ENCODE peak calls at places on chromosomes 12 and 14, in six cellular contexts. E is osteocyte, I is fibroblast of mammary gland, V is nephron progenitor cell, S is GM20000, Y is mesothelial cell of epicardium. H is an unnamed sample.

GRCh38 chr14:73610692-73611091 is 1.6 kb upstream of the ACOT6 start:
- DNase-seq in V (no peak), Y (no peak), S (no peak), I (peak), E (no peak), H (no peak)

GRCh38 chr12:16520328-16520727 is 85.6 kb downstream of the LMO3 start:
- DNase-seq in V (no peak), E (no peak), Y (no peak), S (no peak), I (peak), H (no peak)

GRCh38 chr14:33040548-33041140 is 102.0 kb downstream of the NPAS3 start:
- DNase-seq in I (no peak), S (no peak), V (no peak), Y (no peak), E (no peak), H (no peak)

GRCh38 chr14:44833376-44833775 is 128.4 kb downstream of the KLHL28 start:
- DNase-seq in V (no peak), E (no peak), Y (no peak), I (peak), S (no peak), H (no peak)

GRCh38 chr14:68520637-68521556 is 272.0 kb downstream of the ZFP36L1 start:
- DNase-seq in S (no peak), Y (no peak), E (peak), I (no peak), V (no peak), H (no peak)

GRCh38 chr12:108609535-108610335 is 11.9 kb upstream of the TMEM119 start:
- DNase-seq in I (peak), V (no peak), S (no peak), E (peak), Y (peak), H (no peak)

GRCh38 chr12:102423447-102423846 is 56.9 kb downstream of the IGF1 start:
- DNase-seq in S (no peak), I (no peak), V (no peak), E (no peak), Y (no peak), H (no peak)

GRCh38 chr12:122427403-122427802 is 4.9 kb upstream of the CLIP1 start:
- DNase-seq in Y (no peak), S (no peak), E (no peak), V (no peak), I (no peak), H (no peak)

GRCh38 chr12:65556676-65557424 is 267.4 kb upstream of the HMGA2 start:
- DNase-seq in I (peak), V (peak), S (peak), Y (peak), E (peak), H (peak)

GRCh38 chr14:79275367-79275655 is 936.0 kb downstream of the DIO2 start:
- DNase-seq in V (no peak), E (no peak), S (no peak), Y (no peak), I (no peak), H (no peak)

GRCh38 chr12:4112290-4112689 is 161.3 kb upstream of the CCND2 start:
- DNase-seq in Y (no peak), E (peak), I (no peak), V (no peak), S (no peak), H (no peak)

GRCh38 chr14:73008501-73008900 is 18.4 kb downstream of the ZFYVE1 start:
- DNase-seq in S (no peak), V (no peak), E (no peak), Y (no peak), I (peak), H (no peak)

GRCh38 chr12:57515468-57515933 is 4.8 kb downstream of the DDIT3 start:
- DNase-seq in E (no peak), I (no peak), Y (no peak), V (no peak), S (no peak), H (no peak)

GRCh38 chr12:54991161-54991991 is 6.8 kb upstream of the TESPA1 start:
- DNase-seq in I (no peak), Y (no peak), V (no peak), E (no peak), S (peak), H (peak)

DNA sequence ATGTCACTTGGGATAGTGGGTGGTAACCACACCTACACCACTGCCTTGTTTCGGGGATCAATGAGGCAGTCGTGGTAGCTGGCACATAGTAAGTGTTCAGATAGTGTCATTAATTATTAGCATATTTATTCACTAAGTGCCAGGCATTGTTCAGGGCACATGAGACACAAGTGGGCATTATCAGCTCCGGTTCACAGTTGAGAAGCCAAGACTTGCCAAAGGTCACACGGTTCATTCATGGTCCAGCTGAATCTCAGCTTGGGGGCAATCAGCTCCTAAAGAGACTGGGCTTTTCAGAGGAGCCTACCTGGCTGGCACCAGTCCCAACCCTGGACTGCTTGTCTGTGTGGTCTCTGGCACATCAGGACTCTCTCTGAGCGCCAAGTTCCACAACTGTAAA is 121.3 kb downstream of the PTPN11 start:
- DNase-seq in S (no peak), I (no peak), E (no peak), Y (no peak), V (no peak), H (no peak)
- TF ChIP-seq CTCF in S (no peak), I (no peak), E (no peak), Y (no peak), V (no peak), H (no peak)

DNA sequence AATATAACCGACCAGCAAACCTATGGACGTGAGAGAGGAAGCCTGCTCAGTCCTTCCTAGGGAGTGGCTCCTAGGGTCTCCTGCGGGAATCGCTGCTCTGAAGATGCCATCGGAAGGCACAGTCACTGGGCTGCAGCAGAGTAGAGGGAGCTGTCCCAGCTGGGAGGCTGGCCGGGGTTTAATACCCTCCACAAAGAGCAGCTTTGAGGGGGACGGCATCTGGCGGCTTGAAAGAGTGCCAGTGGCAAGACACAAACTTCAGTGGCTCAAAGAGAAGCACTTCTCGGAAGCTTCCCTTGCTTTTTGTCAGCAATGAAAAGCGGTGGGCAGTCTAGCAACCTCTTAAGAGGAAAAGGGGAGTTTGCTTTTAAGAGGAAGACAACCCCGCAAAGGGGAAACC is 114.6 kb downstream of the TMEM132C start:
- DNase-seq in I (no peak), E (no peak), S (no peak), V (peak), Y (no peak), H (no peak)
- TF ChIP-seq CTCF in I (no peak), E (no peak), S (no peak), V (no peak), Y (no peak), H (no peak)

GRCh38 chr14:92551066-92551841 is 37.7 kb downstream of the RIN3 start:
- DNase-seq in E (no peak), I (no peak), S (peak), Y (no peak), V (no peak), H (peak)
- TF ChIP-seq CTCF in E (no peak), I (no peak), S (peak), Y (no peak), V (no peak), H (peak)

GRCh38 chr12:28800129-28800528 is 348.9 kb upstream of the FAR2 start:
- DNase-seq in E (no peak), S (no peak), V (no peak), I (no peak), Y (no peak), H (no peak)
- TF ChIP-seq CTCF in E (no peak), S (no peak), V (no peak), I (no peak), Y (no peak), H (no peak)

DNA sequence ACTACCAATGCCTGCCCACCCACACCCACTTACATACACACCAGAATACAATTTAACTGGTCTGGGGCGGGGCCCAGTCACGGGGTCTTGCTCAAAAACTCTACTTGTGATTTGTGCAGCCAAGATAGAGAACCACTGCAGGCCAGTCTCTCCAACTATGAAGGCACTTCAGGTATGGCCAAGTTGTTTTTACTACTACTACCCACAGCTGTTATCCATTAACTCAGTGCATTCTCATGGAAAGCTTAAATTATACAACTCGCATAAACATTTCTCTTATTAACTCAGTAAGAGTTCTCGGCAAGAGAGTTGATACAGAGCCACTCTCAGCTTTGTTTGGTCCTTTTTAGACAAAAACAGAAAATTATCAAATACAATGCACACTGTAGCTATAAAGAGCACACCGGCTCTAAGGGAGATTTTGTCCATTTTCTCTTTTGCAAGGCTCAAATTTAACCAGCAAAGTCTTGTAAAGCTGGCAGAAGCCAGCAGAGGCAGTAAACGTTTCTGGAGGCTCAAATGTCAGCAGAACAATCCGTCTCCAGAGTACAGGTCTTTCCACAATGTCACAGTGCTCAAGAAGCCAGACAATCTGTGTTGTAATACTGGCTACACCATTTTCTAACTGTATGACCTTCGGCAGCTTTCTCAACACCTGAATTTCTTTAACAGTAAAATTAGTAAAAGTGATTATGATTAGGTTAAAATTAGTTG is 85.9 kb downstream of the PTGER2 start:
- DNase-seq in S (no peak), I (peak), E (no peak), V (no peak), Y (no peak), H (no peak)
- TF ChIP-seq CTCF in S (no peak), I (peak), E (peak), V (peak), Y (no peak), H (no peak)

H was measured in GM10248.